ENCODE peak calls at places on chromosomes 3 and 15, in seven cellular contexts. P is T-helper 9 cell; H is WTC11; J is smooth muscle cell of the brain vasculature; Y is cardiac fibroblast; X is Daoy; R is CD8-positive, alpha-beta memory T cell. D is an unnamed sample.

GRCh38 chr3:138434276-138434874 is at the start of gene ESYT3:
- DNase-seq in P (no peak), H (peak), J (no peak), Y (peak), X (peak), R (peak), D (peak)

GRCh38 chr3:73364517-73364916 is 260.2 kb downstream of the PDZRN3 start:
- DNase-seq in P (no peak), H (no peak), J (no peak), Y (no peak), X (no peak), R (no peak), D (no peak)

GRCh38 chr3:55708242-55708641 is 221.1 kb upstream of the WNT5A start:
- DNase-seq in P (no peak), H (no peak), J (no peak), Y (no peak), X (no peak), R (no peak), D (no peak)

GRCh38 chr3:120018299-120018698 is 75.9 kb downstream of the GSK3B start:
- DNase-seq in P (no peak), H (no peak), J (no peak), Y (no peak), X (no peak), R (no peak), D (no peak)

GRCh38 chr3:143795849-143796248 is 52.4 kb downstream of the SLC9A9 start:
- DNase-seq in P (no peak), H (no peak), J (no peak), Y (no peak), X (no peak), R (no peak), D (no peak)

GRCh38 chr3:196117809-196118208 is 35.9 kb upstream of the TFRC start:
- DNase-seq in P (no peak), H (no peak), J (no peak), Y (no peak), X (no peak), R (no peak), D (no peak)

GRCh38 chr3:31724681-31725080 is 192.0 kb downstream of the STT3B start:
- DNase-seq in P (no peak), H (no peak), J (no peak), Y (no peak), X (no peak), R (no peak), D (no peak)

GRCh38 chr3:69747511-69748248 is 8.4 kb downstream of the MITF start:
- DNase-seq in P (no peak), H (no peak), J (no peak), Y (no peak), X (no peak), R (no peak), D (no peak)

GRCh38 chr3:147661916-147662315 is 252.8 kb downstream of the ZIC1 start:
- DNase-seq in P (no peak), H (no peak), J (no peak), Y (no peak), X (no peak), R (no peak), D (no peak)

GRCh38 chr3:194344012-194344411 is 7.1 kb downstream of the CPN2 start:
- DNase-seq in P (peak), H (peak), J (no peak), Y (peak), X (peak), R (peak), D (peak)

GRCh38 chr3:55189359-55189801 is 261.5 kb upstream of the LRTM1 start:
- DNase-seq in P (no peak), H (no peak), J (no peak), Y (peak), X (peak), R (no peak), D (no peak)

GRCh38 chr3:58835075-58835474 is 168.5 kb upstream of the FAM3D start:
- DNase-seq in P (no peak), H (no peak), J (no peak), Y (peak), X (peak), R (no peak), D (no peak)

GRCh38 chr3:123789760-123790159 is 94.4 kb downstream of the MYLK start:
- DNase-seq in P (no peak), H (no peak), J (no peak), Y (peak), X (peak), R (no peak), D (no peak)

GRCh38 chr3:123660900-123661299 is 76.0 kb upstream of the HACD2 start:
- DNase-seq in P (no peak), H (no peak), J (peak), Y (peak), X (peak), R (no peak), D (no peak)

GRCh38 chr15:88834211-88834812 is 31.1 kb downstream of the ACAN start:
- DNase-seq in P (peak), H (peak), J (no peak), Y (peak), X (peak), R (peak), D (no peak)

GRCh38 chr15:61227269-61228024 is 1.7 kb downstream of the RORA start:
- DNase-seq in P (no peak), H (peak), J (no peak), Y (peak), X (peak), R (no peak), D (no peak)

GRCh38 chr3:113287111-113287817 is 75.9 kb downstream of the BOC start:
- DNase-seq in P (no peak), H (no peak), J (peak), Y (peak), X (peak), R (no peak), D (no peak)

GRCh38 chr3:50616770-50617095 is 218 bp upstream of the MAPKAPK3 start:
- DNase-seq in P (peak), H (peak), J (peak), Y (peak), X (peak), R (peak), D (peak)

GRCh38 chr3:181613813-181614212 is 97.9 kb upstream of the SOX2 start:
- DNase-seq in P (no peak), H (no peak), J (no peak), Y (no peak), X (no peak), R (no peak), D (no peak)

GRCh38 chr3:94360982-94361381 is 298.1 kb downstream of the NSUN3 start:
- DNase-seq in P (no peak), H (no peak), J (no peak), Y (peak), X (no peak), R (no peak), D (no peak)

GRCh38 chr3:154060606-154061380 is 60.4 kb upstream of the ARHGEF26 start:
- DNase-seq in P (no peak), H (no peak), J (no peak), Y (peak), X (no peak), R (no peak), D (no peak)

GRCh38 chr3:189355481-189356201 is 183.9 kb downstream of the TPRG1 start:
- DNase-seq in P (peak), H (no peak), J (no peak), Y (peak), X (peak), R (peak), D (peak)

GRCh38 chr3:47163023-47163989 is 607 bp downstream of the SETD2 start:
- DNase-seq in P (peak), H (peak), J (no peak), Y (peak), X (peak), R (peak), D (peak)

GRCh38 chr15:76930831-76931396 is 635 bp upstream of the RCN2 start:
- DNase-seq in P (no peak), H (no peak), J (no peak), Y (no peak), X (no peak), R (no peak), D (no peak)

GRCh38 chr3:185153170-185153733 is 392 bp upstream of the C3orf70 start:
- DNase-seq in P (no peak), H (peak), J (no peak), Y (no peak), X (peak), R (no peak), D (no peak)

GRCh38 chr3:197392961-197393360 is 94.5 kb upstream of the DLG1 start:
- DNase-seq in P (no peak), H (no peak), J (no peak), Y (peak), X (peak), R (no peak), D (no peak)

GRCh38 chr3:117217355-117217754 is 507.8 kb downstream of the TUSC7 start:
- DNase-seq in P (no peak), H (no peak), J (no peak), Y (no peak), X (peak), R (no peak), D (no peak)

GRCh38 chr15:68205949-68206539 is 912 bp upstream of the CALML4 start:
- DNase-seq in P (no peak), H (peak), J (no peak), Y (no peak), X (no peak), R (no peak), D (no peak)

GRCh38 chr3:111715911-111716523 is 120.9 kb upstream of the ZBED2 start:
- DNase-seq in P (peak), H (peak), J (no peak), Y (peak), X (peak), R (no peak), D (no peak)

GRCh38 chr3:143901105-143901504 is 52.8 kb upstream of the SLC9A9 start:
- DNase-seq in P (no peak), H (no peak), J (no peak), Y (peak), X (no peak), R (no peak), D (no peak)

GRCh38 chr15:51619331-51620033 is 3.1 kb downstream of the DMXL2 start:
- DNase-seq in P (no peak), H (no peak), J (no peak), Y (no peak), X (no peak), R (no peak), D (no peak)

D was measured in stimulated activated naive CD4-positive, alpha-beta T cell.